ENCODE peak calls at places on chromosome 16, in six cellular contexts. W is CD8-positive, alpha-beta T cell; Z is AG04450; B is fibroblast of pulmonary artery; N is A549; X is tibial nerve. G is an unnamed sample.

GRCh38 chr16:49011807-49012345 is 269.8 kb downstream of the CBLN1 start:
- DNase-seq in W (no peak), N (no peak), Z (no peak), B (no peak), X (no peak), G (no peak)

GRCh38 chr16:84191466-84191865 is 509 bp downstream of the ADAD2 start:
- DNase-seq in W (no peak), N (no peak), B (no peak), Z (no peak), X (no peak), G (no peak)

GRCh38 chr16:89898201-89898967 is 20.3 kb upstream of the MC1R start:
- DNase-seq in Z (no peak), W (no peak), X (no peak), N (no peak), B (no peak), G (no peak)

GRCh38 chr16:24075929-24076716 is 180.0 kb upstream of the CACNG3 start:
- DNase-seq in B (no peak), W (no peak), N (no peak), Z (no peak), X (no peak), G (no peak)

GRCh38 chr16:17173134-17173729 is 297.5 kb downstream of the XYLT1 start:
- DNase-seq in B (peak), X (peak), W (peak), N (no peak), Z (peak), G (peak)

GRCh38 chr16:73172621-73173312 is 124.8 kb upstream of the ZFHX3 start:
- DNase-seq in X (peak), N (peak), B (peak), W (no peak), Z (peak), G (peak)

GRCh38 chr16:5070431-5071186 is 1.0 kb upstream of the ALG1 start:
- DNase-seq in W (no peak), N (no peak), Z (no peak), B (no peak), X (no peak), G (no peak)

GRCh38 chr16:72786606-72787005 is 261.3 kb downstream of the ZFHX3 start:
- DNase-seq in X (no peak), W (no peak), Z (no peak), N (no peak), B (no peak), G (no peak)

GRCh38 chr16:57264950-57265371 is 19.5 kb downstream of the PLLP start:
- DNase-seq in W (no peak), Z (no peak), X (no peak), B (no peak), N (no peak), G (no peak)

GRCh38 chr16:23584186-23585076 is 11.7 kb downstream of the NDUFAB1 start:
- DNase-seq in W (no peak), X (no peak), Z (no peak), N (no peak), B (no peak), G (no peak)

GRCh38 chr16:7547736-7548135 is 215.1 kb downstream of the RBFOX1 start:
- DNase-seq in Z (no peak), W (no peak), B (no peak), X (no peak), N (no peak), G (no peak)

GRCh38 chr16:23510154-23510914 is at the start of gene GGA2:
- DNase-seq in B (peak), X (peak), N (peak), Z (no peak), W (peak), G (no peak)

GRCh38 chr16:29912087-29912486 is 11.8 kb downstream of the ASPHD1 start:
- DNase-seq in X (no peak), B (no peak), N (no peak), Z (no peak), W (no peak), G (no peak)

GRCh38 chr16:89395150-89396142 is 94.9 kb downstream of the ANKRD11 start:
- DNase-seq in B (peak), N (peak), X (peak), Z (peak), W (no peak), G (peak)

GRCh38 chr16:815861-816260 is 15.3 kb upstream of the GNG13 start:
- DNase-seq in W (no peak), B (no peak), X (no peak), Z (no peak), N (no peak), G (no peak)

GRCh38 chr16:813204-813915 is 12.8 kb upstream of the GNG13 start:
- DNase-seq in W (peak), B (peak), X (no peak), N (peak), Z (no peak), G (no peak)

GRCh38 chr16:814974-815373 is 14.4 kb upstream of the GNG13 start:
- DNase-seq in X (no peak), W (no peak), N (no peak), B (no peak), Z (peak), G (peak)

GRCh38 chr16:817001-817906 is 16.7 kb upstream of the GNG13 start:
- DNase-seq in N (no peak), X (no peak), Z (no peak), B (no peak), W (no peak), G (no peak)

GRCh38 chr16:813916-814412 is 13.4 kb upstream of the GNG13 start:
- DNase-seq in X (no peak), N (no peak), Z (no peak), W (no peak), B (no peak), G (no peak)
- TF ChIP-seq CTCF in X (no peak), N (no peak), Z (no peak), W (peak), B (no peak), G (no peak)

DNA sequence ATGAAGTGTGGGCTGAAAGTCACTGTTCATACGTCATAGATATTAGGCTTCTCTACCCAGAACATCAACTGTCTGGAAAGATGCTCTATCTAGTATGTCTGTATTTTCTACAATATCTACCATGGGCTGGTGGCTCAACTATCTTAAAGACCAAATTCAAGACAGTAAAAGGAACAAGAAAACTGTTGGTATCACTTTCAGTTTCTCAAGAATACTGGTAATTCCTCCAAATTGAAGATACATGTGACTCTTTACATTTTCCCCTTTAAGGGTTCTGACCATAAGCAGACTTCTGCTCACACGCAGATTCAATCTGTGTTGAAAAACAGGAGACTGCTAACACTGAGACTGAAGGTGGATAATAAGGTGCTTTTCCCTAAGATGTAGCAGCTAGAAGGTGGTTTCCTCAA is 24.2 kb downstream of the XPO6 start:
- DNase-seq in B (no peak), Z (no peak), X (no peak), N (no peak), W (no peak), G (no peak)
- H3K4me3 ChIP-seq in B (no peak), Z (no peak), X (no peak), N (no peak), W (peak), G (no peak)

DNA sequence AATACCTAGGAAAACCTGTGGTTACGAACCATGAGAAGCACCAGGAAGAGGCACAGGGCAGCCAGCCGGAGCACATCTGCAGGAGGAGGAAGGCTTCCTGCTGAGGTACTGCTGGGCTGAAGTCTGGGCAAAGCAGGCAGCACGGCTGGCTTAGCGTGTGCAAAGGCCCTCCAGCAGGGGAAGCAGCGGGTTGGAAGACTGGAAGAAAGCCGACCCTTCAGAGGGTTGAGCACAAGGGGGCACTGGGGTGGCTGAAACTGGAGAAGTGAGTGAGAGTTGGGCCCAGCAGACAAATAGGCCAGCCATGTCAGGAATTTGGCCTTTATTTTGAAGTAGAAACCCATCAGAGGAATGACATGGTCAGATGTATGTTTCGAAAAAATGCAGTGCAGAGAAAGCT is 12.1 kb upstream of the HSD3B7 start:
- DNase-seq in B (no peak), Z (no peak), W (no peak), X (no peak), N (peak), G (no peak)
- TF ChIP-seq CTCF in B (peak), Z (peak), W (no peak), X (no peak), N (no peak), G (peak)

GRCh38 chr16:88329726-88330700 is 52.7 kb upstream of the ZNF469 start:
- DNase-seq in N (no peak), B (no peak), W (no peak), Z (no peak), X (no peak), G (no peak)

GRCh38 chr16:88333645-88334516 is 48.9 kb upstream of the ZNF469 start:
- DNase-seq in W (no peak), Z (no peak), N (no peak), B (no peak), X (no peak), G (no peak)

GRCh38 chr16:88330971-88331890 is 51.5 kb upstream of the ZNF469 start:
- DNase-seq in X (no peak), B (no peak), N (no peak), Z (no peak), W (no peak), G (no peak)

GRCh38 chr16:88334517-88335149 is 48.1 kb upstream of the ZNF469 start:
- DNase-seq in W (no peak), N (no peak), X (no peak), B (no peak), Z (no peak), G (no peak)

DNA sequence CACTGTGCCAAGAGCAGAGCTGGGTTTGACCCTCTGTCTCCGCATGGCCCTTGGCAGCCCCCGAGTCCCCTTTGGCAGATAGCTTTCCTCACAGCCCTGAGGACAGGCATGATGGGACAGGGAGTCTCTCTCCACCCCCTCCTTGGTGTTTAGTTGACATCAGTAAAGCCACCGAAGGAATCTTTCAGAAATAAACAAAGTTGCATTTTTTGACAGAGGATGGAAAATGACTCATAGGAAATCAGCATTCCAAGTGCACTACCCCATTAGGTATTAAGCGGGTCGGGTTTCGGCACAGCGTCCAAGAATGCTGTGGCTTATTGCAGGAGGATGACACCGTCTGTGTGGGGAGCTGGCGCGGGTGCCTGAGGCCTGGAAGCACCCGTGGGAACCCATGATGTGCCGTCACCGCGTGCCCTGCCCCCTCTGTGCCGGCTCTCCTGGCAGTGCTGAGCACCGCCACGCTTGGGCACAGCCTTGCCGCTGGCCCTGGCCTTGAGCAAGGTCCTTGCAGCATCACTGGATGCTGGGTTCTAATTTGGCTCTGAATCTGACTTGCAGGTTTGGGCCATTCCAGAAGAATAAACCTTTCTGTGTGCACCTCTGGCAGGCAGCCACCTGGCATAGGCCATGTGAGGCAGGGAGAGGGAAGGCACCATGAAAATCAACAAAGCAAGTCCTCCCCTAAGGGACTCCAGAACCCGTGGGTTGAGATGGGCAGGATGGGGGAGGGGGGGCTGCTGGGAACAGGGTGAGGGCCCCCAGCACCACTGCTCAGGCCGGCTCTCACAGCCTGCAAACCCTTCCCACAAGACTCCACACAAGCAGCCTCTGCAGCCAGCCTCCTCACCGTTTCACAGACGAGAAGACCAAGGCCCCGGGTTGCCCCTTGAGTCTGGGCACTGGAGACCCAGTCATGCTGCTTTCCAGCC is 50.5 kb upstream of the ZNF469 start:
- DNase-seq in X (peak), W (no peak), Z (peak), B (peak), N (peak), G (peak)
- H3K4me3 ChIP-seq in X (no peak), W (no peak), Z (no peak), B (no peak), N (peak), G (no peak)

GRCh38 chr16:9102379-9102778 is 10.9 kb downstream of the HAPSTR1 start:
- DNase-seq in N (no peak), Z (peak), W (no peak), B (peak), X (no peak), G (peak)

GRCh38 chr16:9103546-9103945 is 12.1 kb downstream of the HAPSTR1 start:
- DNase-seq in W (no peak), N (no peak), X (no peak), B (no peak), Z (no peak), G (no peak)

GRCh38 chr16:9102943-9103342 is 11.5 kb downstream of the HAPSTR1 start:
- DNase-seq in N (no peak), Z (no peak), X (no peak), W (no peak), B (no peak), G (no peak)

GRCh38 chr16:9107025-9107970 is 15.9 kb downstream of the HAPSTR1 start:
- DNase-seq in W (no peak), Z (no peak), X (no peak), N (no peak), B (no peak), G (no peak)

GRCh38 chr16:9105189-9105588 is 13.7 kb downstream of the HAPSTR1 start:
- DNase-seq in N (no peak), X (no peak), B (no peak), Z (no peak), W (no peak), G (no peak)
- TF ChIP-seq CTCF in N (no peak), X (no peak), B (no peak), Z (no peak), W (no peak), G (no peak)

GRCh38 chr16:50359626-50360025 is 9.2 kb downstream of the BRD7 start:
- DNase-seq in W (no peak), N (no peak), B (no peak), Z (no peak), X (no peak), G (no peak)
- H3K4me3 ChIP-seq in W (no peak), N (no peak), B (no peak), Z (no peak), X (no peak), G (no peak)

G was measured in AG04449.